ENCODE peak calls at places on chromosomes 11 and 22, in seven cellular contexts. A is brain microvascular endothelial cell, Z is neuronal stem cell, J is OCI-LY7, O is HCT116, F is astrocyte, N is left ventricle myocardium inferior. D is an unnamed sample.

GRCh38 chr11:12818333-12819015 is 144.3 kb downstream of the TEAD1 start:
- DNase-seq in A (no peak), N (peak; percentile 42), O (no peak), Z (no peak), F (peak; percentile 90), J (no peak), D (no peak)

GRCh38 chr11:13276454-13276851 is 1.1 kb upstream of the BMAL1 start:
- DNase-seq in N (no peak), F (no peak), O (no peak), Z (no peak), A (no peak), J (no peak), D (no peak)

GRCh38 chr11:104000798-104001197 is 35.6 kb upstream of the DDI1 start:
- DNase-seq in O (no peak), A (peak; percentile 40), Z (no peak), J (no peak), N (no peak), F (peak; percentile 77), D (no peak)

GRCh38 chr11:110524227-110524626 is 94.5 kb downstream of the FDX1 start:
- DNase-seq in F (peak; percentile 89), N (no peak), J (no peak), Z (no peak), O (no peak), A (peak; percentile 74), D (no peak)

GRCh38 chr11:9385288-9385902 is 943 bp downstream of the IPO7 start:
- DNase-seq in O (no peak), A (no peak), J (peak; percentile 40), F (no peak), Z (no peak), N (no peak), D (no peak)

GRCh38 chr11:34223021-34223813 is 117.8 kb downstream of the NAT10 start:
- DNase-seq in O (no peak), Z (no peak), F (peak; percentile 91), J (no peak), N (peak; percentile 61), A (peak; percentile 50), D (no peak)

GRCh38 chr11:68667511-68668253 is 16.7 kb upstream of the GAL start:
- DNase-seq in N (no peak), J (no peak), A (no peak), Z (no peak), O (no peak), F (no peak), D (no peak)

GRCh38 chr11:1072821-1073231 is 1.8 kb upstream of the MUC2 start:
- DNase-seq in F (no peak), J (no peak), N (no peak), Z (no peak), O (no peak), A (no peak), D (peak; percentile 44)

GRCh38 chr11:75272821-75273301 is 32.3 kb downstream of the TPBGL start:
- DNase-seq in F (no peak), O (no peak), A (no peak), Z (no peak), N (no peak), J (no peak), D (peak; percentile 42)

GRCh38 chr11:8932564-8933180 is at the start of gene C11orf16:
- DNase-seq in A (no peak), F (no peak), O (no peak), J (no peak), N (no peak), Z (no peak), D (no peak)

GRCh38 chr11:125923012-125923579 is 18.8 kb downstream of the DDX25 start:
- DNase-seq in F (peak; percentile 33), O (peak; percentile 77), N (peak; percentile 36), A (peak; percentile 62), Z (peak; percentile 79), J (peak; percentile 78), D (no peak)

GRCh38 chr11:47407746-47408590 is at the start of gene SLC39A13:
- DNase-seq in F (peak; percentile 91), Z (peak; percentile 93), N (peak; percentile 94), J (peak; percentile 96), A (peak; percentile 94), O (peak; percentile 81), D (peak; percentile 92)

GRCh38 chr11:67355023-67355793 is 1.9 kb upstream of the POLD4 start:
- DNase-seq in J (no peak), A (no peak), Z (no peak), N (no peak), O (no peak), F (no peak), D (no peak)

GRCh38 chr11:7610393-7610792 is 62.9 kb downstream of the CYB5R2 start:
- DNase-seq in O (no peak), N (no peak), Z (no peak), A (no peak), F (no peak), J (no peak), D (no peak)

GRCh38 chr22:37202001-37202555 is 10.2 kb downstream of the SSTR3 start:
- DNase-seq in N (no peak), J (no peak), O (no peak), A (no peak), F (no peak), Z (no peak), D (no peak)

GRCh38 chr22:39238966-39239510 is 5.7 kb downstream of the PDGFB start:
- DNase-seq in J (no peak), N (no peak), O (no peak), Z (no peak), F (no peak), A (no peak), D (no peak)

GRCh38 chr11:12019337-12019736 is 10.9 kb upstream of the DKK3 start:
- DNase-seq in Z (no peak), F (peak; percentile 97), J (no peak), N (no peak), A (no peak), O (no peak), D (no peak)

GRCh38 chr22:17098379-17098819 is 13.6 kb downstream of the IL17RA start:
- DNase-seq in A (no peak), F (no peak), Z (no peak), O (no peak), J (peak; percentile 31), N (no peak), D (no peak)

GRCh38 chr11:68329993-68330699 is 17.8 kb downstream of the LRP5 start:
- DNase-seq in A (peak; percentile 11), F (no peak), J (no peak), N (no peak), Z (no peak), O (no peak), D (no peak)

GRCh38 chr11:126354631-126355323 is 709 bp upstream of the ST3GAL4 start:
- DNase-seq in F (no peak), O (no peak), A (no peak), Z (no peak), J (peak; percentile 48), N (peak; percentile 12), D (no peak)

GRCh38 chr11:92259861-92260260 is 35.2 kb downstream of the FAT3 start:
- DNase-seq in O (no peak), Z (no peak), A (no peak), N (no peak), J (no peak), F (no peak), D (no peak)
- H3K4me3 ChIP-seq in O (no peak overlapping the region), Z (no peak overlapping the region), A (no peak overlapping the region), N (no peak overlapping the region), J (no peak overlapping the region), F (no peak overlapping the region), D (no peak overlapping the region)

GRCh38 chr22:41946360-41947180 is at the start of gene CENPM:
- DNase-seq in N (peak; percentile 92), O (peak; percentile 92), A (peak; percentile 93), J (peak; percentile 95), F (peak; percentile 82), Z (peak; percentile 93), D (peak; percentile 95)

GRCh38 chr22:41939981-41940852 is 6.7 kb downstream of the CENPM start:
- DNase-seq in Z (no peak), N (no peak), A (no peak), O (no peak), F (no peak), J (peak; percentile 93), D (peak; percentile 99)

GRCh38 chr22:41940853-41941765 is 5.8 kb downstream of the CENPM start:
- DNase-seq in O (no peak), N (peak; percentile 85), Z (peak; percentile 70), J (peak; percentile 85), F (peak; percentile 64), A (peak; percentile 79), D (peak; percentile 96)

GRCh38 chr22:41947181-41948080 is 479 bp upstream of the CENPM start:
- DNase-seq in O (no peak), F (no peak), A (no peak), N (no peak), Z (no peak), J (peak; percentile 67), D (no peak)

DNA sequence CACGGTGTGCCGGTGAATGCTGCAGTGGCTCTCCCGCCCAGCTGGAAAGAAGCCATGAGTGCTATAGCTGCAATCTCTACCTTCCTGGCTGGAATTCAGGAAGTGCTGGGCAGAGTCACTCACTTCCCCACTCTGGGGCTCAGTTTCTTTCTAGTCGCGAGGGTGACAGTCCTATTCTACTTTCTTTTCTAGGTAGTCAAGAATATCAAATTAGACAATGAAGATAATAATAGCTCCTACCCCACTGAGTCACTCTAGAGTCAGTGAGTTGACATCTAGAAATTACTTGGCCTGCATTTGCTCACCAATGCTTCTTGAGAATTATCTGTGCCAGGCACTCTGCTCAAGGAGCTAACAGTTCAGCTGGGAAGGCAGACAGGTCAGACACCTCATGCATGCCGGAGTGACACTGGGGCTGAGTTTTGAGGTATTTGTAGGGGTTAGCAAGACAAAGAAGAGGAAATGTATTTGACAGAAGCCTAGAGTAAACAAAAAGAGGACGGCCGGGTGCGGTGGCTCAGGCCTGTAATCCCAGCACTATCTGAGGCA is 3.2 kb downstream of the CENPM start:
- DNase-seq in J (no peak), Z (no peak), A (peak; percentile 27), N (no peak), F (peak; percentile 22), O (no peak), D (no peak)
- H3K27ac ChIP-seq in J (peak overlapping the region; percentile 24), Z (no peak overlapping the region), A (no peak overlapping the region), N (no peak overlapping the region), F (no peak overlapping the region), O (peak overlapping the region; percentile 17), D (no peak overlapping the region)

DNA sequence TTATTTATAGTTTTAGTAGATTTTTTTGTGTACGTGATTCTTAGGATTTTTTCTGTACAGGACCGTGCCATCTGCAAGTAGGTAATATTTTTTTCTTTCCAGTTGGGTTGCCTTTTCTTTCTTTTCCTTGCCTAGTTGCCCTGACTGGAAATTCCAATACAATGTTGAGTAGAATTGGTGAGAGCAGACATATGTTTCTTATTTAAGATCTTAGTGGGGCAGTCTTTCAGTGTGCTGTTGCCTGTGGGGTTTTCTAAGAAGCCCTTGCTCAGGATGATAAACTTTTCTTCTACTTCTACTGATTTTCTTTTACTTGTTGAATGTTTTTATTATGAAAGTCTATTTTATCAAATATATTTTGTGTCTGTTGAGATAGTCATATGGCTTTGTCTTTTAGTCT is 33.0 kb downstream of the ATXN10 start:
- DNase-seq in F (no peak), N (no peak), A (no peak), J (no peak), O (no peak), Z (no peak), D (no peak)
- H3K36me3 ChIP-seq in F (peaks cover 41% of the 10 kb centered on the region), N (peaks cover 48% of the 10 kb centered on the region), A (peaks cover 32% of the 10 kb centered on the region), J (peaks cover 96% of the 10 kb centered on the region), O (peaks cover 17% of the 10 kb centered on the region), Z (peaks cover 97% of the 10 kb centered on the region), D (no peaks in the 10 kb centered on the region)

DNA sequence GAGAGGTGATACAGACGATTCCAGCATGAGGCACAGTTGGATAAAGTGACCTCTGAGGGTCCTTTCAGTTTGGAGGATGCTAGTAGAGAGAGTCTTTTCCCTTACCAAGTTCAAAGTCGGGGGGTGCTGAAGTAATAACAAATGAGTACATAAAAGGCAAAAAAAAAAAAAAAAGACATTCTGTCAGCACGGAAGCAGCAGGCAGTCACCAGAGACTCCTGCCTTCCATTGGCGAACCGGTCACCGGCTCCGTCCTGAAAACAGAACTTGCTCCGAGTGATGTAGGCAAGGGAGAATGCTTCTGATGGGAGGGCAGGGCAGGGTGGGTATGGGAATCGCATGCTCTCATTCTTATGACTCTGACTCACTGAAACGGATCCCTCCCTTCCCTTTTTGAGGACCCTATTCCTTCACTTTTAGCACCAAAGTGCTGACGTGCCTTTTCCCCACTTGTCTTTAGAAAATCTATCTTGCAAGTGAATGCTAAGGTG is 65.9 kb downstream of the PRR5L start:
- DNase-seq in F (peak; percentile 98), N (no peak), Z (no peak), O (no peak), A (peak; percentile 94), J (no peak), D (no peak)
- H3K4me3 ChIP-seq in F (peak overlapping the region; percentile 49), N (peak overlapping the region; percentile 27), Z (no peak overlapping the region), O (no peak overlapping the region), A (peak overlapping the region; percentile 16), J (no peak overlapping the region), D (no peak overlapping the region)